ENCODE peak calls at places on chromosomes 11 and 22, in ten cellular contexts. A is kidney; Y is CD8-positive, alpha-beta memory T cell; W is NCI-H1417; E is progenitor cell of endocrine pancreas; O is nucleus accumbens; D is RPMI7951; M is nephron progenitor cell; C is glutamatergic neuron; F is AG09309. I is an unnamed sample.

GRCh38 chr11:57885298-57886035 is 123.9 kb downstream of the CTNND1 start:
- DNase-seq in A (no peak), Y (no peak), W (no peak), E (peak), O (no peak), D (peak), M (peak), C (no peak), F (no peak), I (no peak)

GRCh38 chr11:17414317-17414737 is 25.9 kb upstream of the KCNJ11 start:
- DNase-seq in A (no peak), Y (no peak), W (no peak), E (no peak), O (no peak), D (no peak), M (no peak), C (no peak), F (no peak), I (no peak)

GRCh38 chr11:12914401-12914912 is 94.7 kb upstream of the RASSF10 start:
- DNase-seq in A (peak), Y (no peak), W (no peak), E (peak), O (peak), D (peak), M (peak), C (peak), F (peak), I (peak)

GRCh38 chr11:65851811-65852507 is 6.0 kb downstream of the CFL1 start:
- DNase-seq in A (no peak), Y (no peak), W (no peak), E (no peak), O (no peak), D (peak), M (no peak), C (no peak), F (no peak), I (peak)

GRCh38 chr11:82117339-82117738 is 616.3 kb downstream of the FAM181B start:
- DNase-seq in A (no peak), Y (no peak), W (no peak), E (no peak), O (no peak), D (no peak), M (no peak), C (no peak), F (no peak), I (no peak)

GRCh38 chr11:116173506-116173905 is 599.3 kb downstream of the BUD13 start:
- DNase-seq in A (no peak), Y (no peak), W (no peak), E (no peak), O (no peak), D (no peak), M (no peak), C (no peak), F (no peak), I (no peak)

GRCh38 chr11:114147389-114148382 is 88.2 kb downstream of the ZBTB16 start:
- DNase-seq in A (no peak), Y (no peak), W (no peak), E (no peak), O (no peak), D (peak), M (no peak), C (no peak), F (no peak), I (no peak)

GRCh38 chr22:26170795-26171194 is 1.5 kb downstream of the SEZ6L start:
- DNase-seq in A (no peak), Y (no peak), W (peak), E (peak), O (no peak), D (no peak), M (peak), C (peak), F (no peak), I (no peak)

GRCh38 chr22:23036684-23037428 is 33.5 kb upstream of the GNAZ start:
- DNase-seq in A (no peak), Y (no peak), W (no peak), E (no peak), O (no peak), D (peak), M (no peak), C (no peak), F (peak), I (no peak)

GRCh38 chr11:103532133-103532788 is 423.0 kb downstream of the DYNC2H1 start:
- DNase-seq in A (no peak), Y (no peak), W (no peak), E (no peak), O (no peak), D (peak), M (no peak), C (no peak), F (peak), I (no peak)

GRCh38 chr11:70117567-70118194 is 39.6 kb downstream of the ANO1 start:
- DNase-seq in A (no peak), Y (no peak), W (no peak), E (no peak), O (no peak), D (no peak), M (no peak), C (no peak), F (no peak), I (no peak)

GRCh38 chr22:19292262-19293230 is 1.0 kb upstream of the CLTCL1 start:
- DNase-seq in A (no peak), Y (no peak), W (peak), E (no peak), O (no peak), D (no peak), M (peak), C (no peak), F (no peak), I (peak)

GRCh38 chr11:62133328-62134065 is 9.7 kb downstream of the INCENP start:
- DNase-seq in A (peak), Y (no peak), W (no peak), E (no peak), O (peak), D (no peak), M (no peak), C (no peak), F (no peak), I (no peak)

GRCh38 chr11:118087933-118088332 is 1.2 kb upstream of the SMIM35 start:
- DNase-seq in A (no peak), Y (no peak), W (no peak), E (no peak), O (no peak), D (no peak), M (no peak), C (no peak), F (no peak), I (no peak)

GRCh38 chr11:64207247-64208085 is 945 bp downstream of the FERMT3 start:
- DNase-seq in A (peak), Y (peak), W (no peak), E (no peak), O (no peak), D (peak), M (no peak), C (no peak), F (no peak), I (peak)

GRCh38 chr11:92226331-92227232 is 2.0 kb downstream of the FAT3 start:
- DNase-seq in A (peak), Y (no peak), W (peak), E (peak), O (no peak), D (no peak), M (peak), C (peak), F (no peak), I (no peak)

GRCh38 chr11:13276454-13276851 is 1.1 kb upstream of the BMAL1 start:
- DNase-seq in A (no peak), Y (no peak), W (no peak), E (no peak), O (no peak), D (no peak), M (peak), C (no peak), F (no peak), I (no peak)

GRCh38 chr11:72422414-72422813 is 11.9 kb downstream of the CLPB start:
- DNase-seq in A (no peak), Y (no peak), W (no peak), E (no peak), O (no peak), D (peak), M (no peak), C (no peak), F (no peak), I (no peak)

GRCh38 chr11:8338138-8338537 is 74.5 kb upstream of the LMO1 start:
- DNase-seq in A (no peak), Y (no peak), W (peak), E (peak), O (no peak), D (no peak), M (peak), C (peak), F (no peak), I (peak)

GRCh38 chr11:1659478-1659877 is 29.9 kb downstream of the KRTAP5-5 start:
- DNase-seq in A (peak), Y (no peak), W (no peak), E (no peak), O (no peak), D (no peak), M (no peak), C (no peak), F (no peak), I (peak)

GRCh38 chr11:15670520-15671070 is 555.9 kb downstream of the INSC start:
- DNase-seq in A (no peak), Y (no peak), W (no peak), E (no peak), O (no peak), D (no peak), M (no peak), C (no peak), F (no peak), I (no peak)

GRCh38 chr11:65298131-65298535 is 16.5 kb upstream of the CDC42EP2 start:
- DNase-seq in A (peak), Y (no peak), W (no peak), E (no peak), O (peak), D (peak), M (no peak), C (peak), F (no peak), I (peak)

GRCh38 chr11:67111261-67111660 is 7.8 kb upstream of the KDM2A start:
- DNase-seq in A (no peak), Y (no peak), W (no peak), E (no peak), O (no peak), D (no peak), M (no peak), C (no peak), F (no peak), I (no peak)

GRCh38 chr11:106077609-106078517 is at the start of gene AASDHPPT:
- DNase-seq in A (no peak), Y (no peak), W (peak), E (no peak), O (no peak), D (peak), M (peak), C (no peak), F (no peak), I (no peak)

GRCh38 chr22:46514592-46515207 is 22.7 kb downstream of the CELSR1 start:
- DNase-seq in A (peak), Y (no peak), W (no peak), E (no peak), O (no peak), D (peak), M (no peak), C (no peak), F (no peak), I (no peak)

GRCh38 chr22:40196628-40197027 is 18.9 kb downstream of the TNRC6B start:
- DNase-seq in A (no peak), Y (no peak), W (no peak), E (no peak), O (no peak), D (peak), M (no peak), C (no peak), F (no peak), I (no peak)

GRCh38 chr22:46750861-46751260 is 11.6 kb upstream of the TBC1D22A start:
- DNase-seq in A (peak), Y (no peak), W (no peak), E (no peak), O (no peak), D (no peak), M (no peak), C (no peak), F (no peak), I (peak)

GRCh38 chr11:122375687-122376399 is 259.8 kb upstream of the BLID start:
- DNase-seq in A (no peak), Y (no peak), W (no peak), E (no peak), O (no peak), D (peak), M (no peak), C (no peak), F (peak), I (no peak)

GRCh38 chr11:43071338-43071737 is 240.5 kb upstream of the API5 start:
- DNase-seq in A (no peak), Y (no peak), W (no peak), E (no peak), O (no peak), D (no peak), M (no peak), C (no peak), F (no peak), I (no peak)

I was measured in upper lobe of right lung.